ENCODE peak calls at places on chromosome 7, in four cellular contexts. U is AG09309; Q is astrocyte of the spinal cord; N is CD8-positive, alpha-beta T cell. H is an unnamed sample.

GRCh38 chr7:18798018-18798906 is 302.7 kb downstream of the HDAC9 start:
- DNase-seq in U (no peak), Q (peak; percentile 87), N (no peak), H (no peak)

GRCh38 chr7:42055171-42055570 is 181.8 kb downstream of the GLI3 start:
- DNase-seq in U (no peak), Q (peak; percentile 65), N (no peak), H (no peak)

GRCh38 chr7:51045319-51046102 is 262.8 kb upstream of the GRB10 start:
- DNase-seq in U (peak; percentile 42), Q (peak; percentile 91), N (no peak), H (peak; percentile 56)

GRCh38 chr7:5467645-5468044 is 44.0 kb upstream of the TNRC18 start:
- DNase-seq in U (no peak), Q (no peak), N (no peak), H (no peak)

GRCh38 chr7:136009488-136010079 is 32.4 kb upstream of the MTPN start:
- DNase-seq in U (no peak), Q (peak; percentile 60), N (no peak), H (peak; percentile 13)

GRCh38 chr7:42071372-42072261 is 165.4 kb downstream of the GLI3 start:
- DNase-seq in U (peak; percentile 11), Q (peak; percentile 53), N (no peak), H (no peak)

GRCh38 chr7:158321056-158321700 is 266.4 kb downstream of the PTPRN2 start:
- DNase-seq in U (no peak), Q (no peak), N (no peak), H (no peak)

GRCh38 chr7:106370542-106370941 is 85.8 kb upstream of the NAMPT start:
- DNase-seq in U (no peak), Q (no peak), N (no peak), H (no peak)

GRCh38 chr7:23538301-23538700 is 6.5 kb upstream of the TRA2A start:
- DNase-seq in U (no peak), Q (no peak), N (no peak), H (no peak)

GRCh38 chr7:91047636-91048035 is 216.6 kb upstream of the FZD1 start:
- DNase-seq in U (no peak), Q (no peak), N (no peak), H (no peak)

GRCh38 chr7:37270109-37270508 is 178.6 kb downstream of the ELMO1 start:
- DNase-seq in U (no peak), Q (no peak), N (no peak), H (no peak)

GRCh38 chr7:107889992-107890391 is 991 bp upstream of the DLD start:
- DNase-seq in U (no peak), Q (no peak), N (no peak), H (no peak)

GRCh38 chr7:33410266-33410665 is 280.9 kb downstream of the BBS9 start:
- DNase-seq in U (no peak), Q (no peak), N (no peak), H (no peak)

GRCh38 chr7:81990395-81990794 is 220.5 kb upstream of the HGF start:
- DNase-seq in U (peak; percentile 5), Q (peak; percentile 1), N (no peak), H (no peak)

GRCh38 chr7:158695726-158696452 is 8.7 kb downstream of the NCAPG2 start:
- DNase-seq in U (peak; percentile 51), Q (peak; percentile 80), N (peak; percentile 31), H (peak; percentile 52)

GRCh38 chr7:30888783-30889182 is 22.9 kb upstream of the AQP1 start:
- DNase-seq in U (peak; percentile 71), Q (peak; percentile 80), N (no peak), H (peak; percentile 66)

GRCh38 chr7:100654908-100655831 is 1.1 kb downstream of the ACTL6B start:
- DNase-seq in U (no peak), Q (no peak), N (no peak), H (no peak)

GRCh38 chr7:20647908-20648776 is 32.7 kb downstream of the ABCB5 start:
- DNase-seq in U (no peak), Q (peak; percentile 44), N (no peak), H (no peak)

GRCh38 chr7:45129906-45130305 is 18.4 kb upstream of the TBRG4 start:
- DNase-seq in U (no peak), Q (no peak), N (no peak), H (no peak)

GRCh38 chr7:41238851-41239331 is 464.0 kb downstream of the INHBA start:
- DNase-seq in U (no peak), Q (no peak), N (no peak), H (no peak)

GRCh38 chr7:116740758-116741462 is 68.9 kb downstream of the MET start:
- DNase-seq in U (no peak), Q (no peak), N (no peak), H (no peak)

GRCh38 chr7:39587393-39587792 is 21.2 kb downstream of the YAE1 start:
- DNase-seq in U (no peak), Q (no peak), N (no peak), H (no peak)

GRCh38 chr7:151459726-151460473 is 20.0 kb upstream of the CRYGN start:
- DNase-seq in U (peak; percentile 84), Q (peak; percentile 88), N (no peak), H (peak; percentile 72)

GRCh38 chr7:97145068-97145467 is 27.6 kb downstream of the SDHAF3 start:
- DNase-seq in U (peak; percentile 2), Q (peak; percentile 59), N (no peak), H (no peak)

GRCh38 chr7:117251687-117252086 is 71.2 kb downstream of the WNT2 start:
- DNase-seq in U (peak; percentile 83), Q (peak; percentile 68), N (no peak), H (no peak)

GRCh38 chr7:158190756-158191155 is 396.9 kb downstream of the PTPRN2 start:
- DNase-seq in U (no peak), Q (no peak), N (no peak), H (no peak)

GRCh38 chr7:72405871-72406270 is 6.3 kb downstream of the CALN1 start:
- DNase-seq in U (no peak), Q (no peak), N (no peak), H (no peak)

GRCh38 chr7:66352071-66352470 is 146.9 kb downstream of the TPST1 start:
- DNase-seq in U (no peak), Q (peak; percentile 20), N (no peak), H (no peak)

GRCh38 chr7:20296444-20296843 is 34.3 kb upstream of the ITGB8 start:
- DNase-seq in U (no peak), Q (no peak), N (no peak), H (no peak)

DNA sequence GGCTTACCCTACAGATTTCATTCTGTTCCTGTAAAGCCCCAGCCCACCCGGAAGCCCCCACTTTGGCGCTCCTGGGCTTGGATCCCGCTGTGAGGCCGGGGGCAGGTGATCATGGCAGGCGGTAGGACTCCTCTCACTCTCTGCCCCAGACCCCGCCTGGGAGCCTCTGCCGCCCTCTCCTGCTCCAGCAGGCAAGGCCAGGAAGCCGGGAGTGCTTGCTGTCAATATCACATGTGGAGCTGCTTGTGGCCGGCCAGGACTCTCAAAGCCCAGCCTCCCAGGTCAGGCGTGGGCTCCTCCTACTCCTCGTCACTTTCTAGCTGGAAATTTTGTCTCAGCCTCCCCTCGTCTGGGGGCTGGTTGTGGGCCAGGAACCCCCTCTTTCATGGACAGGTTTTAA is 273.5 kb upstream of the PODXL start:
- DNase-seq in U (no peak), Q (no peak), N (no peak), H (no peak)
- TF ChIP-seq CTCF in U (no peak), Q (no peak), N (no peak), H (no peak)

DNA sequence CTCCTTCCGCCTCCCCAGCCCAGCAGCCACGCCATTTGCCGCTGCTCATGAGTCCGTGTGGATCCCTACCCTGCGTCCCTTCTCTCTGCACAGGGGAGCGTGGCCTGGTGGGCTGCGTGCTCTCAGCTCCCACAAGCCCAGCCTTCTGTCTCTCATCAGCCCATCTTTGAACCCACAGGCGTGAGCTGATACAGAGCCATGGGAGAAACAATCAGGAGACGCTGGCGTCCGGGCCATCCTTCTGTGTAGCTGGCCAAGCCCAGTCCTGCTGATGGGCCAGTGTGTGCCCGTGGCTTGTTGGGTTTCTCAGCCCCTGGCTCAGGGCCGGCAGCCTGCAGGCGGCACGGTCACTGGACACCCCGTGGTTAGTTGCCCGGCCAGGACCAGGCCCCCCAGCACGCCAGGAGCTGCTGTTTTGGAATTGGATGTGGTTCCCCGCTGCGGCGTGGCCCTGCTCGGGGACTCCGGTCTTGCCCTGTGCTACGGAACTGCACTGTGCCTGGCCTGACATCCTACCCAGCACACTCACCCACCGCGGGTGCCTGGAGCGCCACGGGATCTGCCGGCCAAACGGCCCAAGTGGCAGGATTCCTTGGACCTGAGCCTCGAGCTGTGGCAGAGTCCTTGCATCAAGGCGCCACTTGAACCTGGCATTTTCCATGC is 88.9 kb downstream of the ELFN1 start:
- DNase-seq in U (no peak), Q (no peak), N (no peak), H (no peak)
- H3K4me3 ChIP-seq in U (no peak overlapping the region), Q (no peak overlapping the region), N (no peak overlapping the region), H (no peak overlapping the region)

GRCh38 chr7:131544021-131544420 is 12.4 kb downstream of the PODXL start:
- DNase-seq in U (no peak), Q (no peak), N (no peak), H (no peak)

GRCh38 chr7:131546583-131547111 is 9.8 kb downstream of the PODXL start:
- DNase-seq in U (no peak), Q (no peak), N (peak; percentile 47), H (no peak)

GRCh38 chr7:131543298-131543697 is 13.1 kb downstream of the PODXL start:
- DNase-seq in U (no peak), Q (no peak), N (no peak), H (no peak)

GRCh38 chr7:131546126-131546525 is 10.3 kb downstream of the PODXL start:
- DNase-seq in U (no peak), Q (no peak), N (no peak), H (no peak)

DNA sequence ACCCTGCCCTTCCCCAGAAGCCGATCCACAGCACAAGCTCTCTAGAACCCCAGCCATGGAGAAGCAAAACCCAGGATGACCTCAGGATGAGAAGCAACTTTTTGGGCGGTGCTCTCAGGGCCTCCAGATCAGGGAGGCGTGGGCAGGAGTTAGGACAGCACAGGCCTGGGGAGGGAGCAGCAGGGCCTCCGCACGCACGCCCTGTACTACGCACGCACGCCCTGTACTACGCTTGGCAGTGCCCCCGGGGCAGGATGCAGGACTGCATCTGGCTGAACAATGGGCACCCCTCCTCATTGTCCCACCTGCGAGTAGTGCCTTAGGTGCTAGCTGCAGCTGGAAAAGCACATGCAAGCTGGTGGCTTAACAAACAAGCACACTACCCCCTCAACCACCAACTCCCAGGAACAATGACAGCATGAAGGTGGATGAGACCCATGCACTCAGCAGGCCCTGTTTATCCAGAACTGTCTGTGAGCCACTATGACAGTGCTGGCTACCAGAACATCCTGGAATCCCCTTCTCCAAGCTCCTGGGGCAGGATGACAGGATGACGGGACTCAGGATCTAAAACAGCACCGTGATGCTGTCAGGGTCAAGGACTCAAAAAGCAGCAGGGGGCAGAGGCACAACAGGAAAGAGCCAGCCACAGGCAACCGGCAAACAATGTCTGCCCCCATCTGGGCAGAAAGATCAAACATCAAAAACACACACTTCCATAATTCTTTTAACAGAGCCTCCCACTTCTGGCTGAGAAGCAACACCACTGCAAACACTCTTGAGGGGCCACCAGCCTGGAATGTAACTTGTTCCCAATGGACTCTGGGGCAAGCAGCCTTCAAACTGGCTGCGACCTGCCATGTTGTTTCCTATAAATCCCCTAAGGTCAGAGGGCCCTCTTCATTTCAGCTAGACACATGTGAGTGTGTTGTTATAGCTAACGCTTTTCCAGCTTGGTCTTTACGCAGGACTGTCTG is 11.7 kb downstream of the PODXL start:
- DNase-seq in U (no peak), Q (peak; percentile 69), N (no peak), H (no peak)
- TF ChIP-seq CTCF in U (peak; percentile 38), Q (peak; percentile 36), N (no peak), H (peak; percentile 29)

DNA sequence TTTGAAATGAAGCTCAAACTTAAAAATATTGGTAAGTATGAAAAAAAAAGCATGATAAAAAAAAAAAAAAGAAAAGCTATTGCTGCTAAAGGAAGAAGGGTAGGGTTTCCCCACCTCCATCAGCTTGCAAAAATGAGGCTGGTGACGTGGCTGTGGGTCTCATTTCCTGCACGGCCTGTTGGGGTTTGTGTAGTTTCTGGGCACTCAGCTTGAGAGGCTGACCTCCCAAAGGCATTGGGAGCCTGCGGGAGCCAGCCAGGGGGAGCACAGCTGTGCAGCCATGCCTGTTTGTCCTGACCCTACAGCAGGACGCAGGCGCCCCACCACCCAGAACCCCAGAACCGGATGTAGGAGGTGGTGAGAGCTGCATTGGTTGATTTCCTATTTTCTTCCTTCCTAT is 48.8 kb upstream of the CARD11 start:
- DNase-seq in U (no peak), Q (peak; percentile 10), N (peak; percentile 86), H (no peak)
- H3K4me3 ChIP-seq in U (no peak overlapping the region), Q (no peak overlapping the region), N (peak overlapping the region; percentile 31), H (no peak overlapping the region)

H was measured in AG04450.